ENCODE peak calls at places on chromosome 4, in ten cellular contexts. One of them, this sample, is unnamed.

GRCh38 chr4:164748375-164748774 is 5.6 kb upstream of the SMIM31 start:
- DNase-seq in EL: peak; percentile 3
- DNase-seq in activated CD8-positive, alpha-beta memory T cell treated with anti-CD3 and anti-CD28 coated beads for 4 hours: no peak
- DNase-seq in thyroid gland: no peak
- DNase-seq in T-cell: no peak
- DNase-seq in fibroblast of mammary gland: peak; percentile 42
- DNase-seq in RWPE1: peak; percentile 8
- DNase-seq in stimulated activated CD8-positive, alpha-beta memory T cell treated with anti-CD3 and anti-CD28 coated beads, Interleukin-2, amount 100 ng/mL, for 1 hour: no peak
- DNase-seq in NCI-H1092 treated with DMSO at 0.1 percent for 48 hours: no peak
- DNase-seq in activated T-helper 9 cell treated with anti-CD3 and anti-CD28 coated beads, Interleukin-2, amount 50 U/mL, for 16 hours: no peak
- DNase-seq in this sample: peak; percentile 39

GRCh38 chr4:14581741-14582140 is 420.5 kb upstream of the CPEB2 start:
- DNase-seq in thyroid gland: no peak
- DNase-seq in activated T-helper 9 cell treated with anti-CD3 and anti-CD28 coated beads, Interleukin-2, amount 50 U/mL, for 16 hours: no peak
- DNase-seq in T-cell: no peak
- DNase-seq in EL: no peak
- DNase-seq in RWPE1: no peak
- DNase-seq in stimulated activated CD8-positive, alpha-beta memory T cell treated with anti-CD3 and anti-CD28 coated beads, Interleukin-2, amount 100 ng/mL, for 1 hour: no peak
- DNase-seq in activated CD8-positive, alpha-beta memory T cell treated with anti-CD3 and anti-CD28 coated beads for 4 hours: no peak
- DNase-seq in NCI-H1092 treated with DMSO at 0.1 percent for 48 hours: no peak
- DNase-seq in fibroblast of mammary gland: no peak
- DNase-seq in this sample: no peak

GRCh38 chr4:107258359-107258758 is 222.2 kb upstream of the DKK2 start:
- DNase-seq in stimulated activated CD8-positive, alpha-beta memory T cell treated with anti-CD3 and anti-CD28 coated beads, Interleukin-2, amount 100 ng/mL, for 1 hour: no peak
- DNase-seq in activated CD8-positive, alpha-beta memory T cell treated with anti-CD3 and anti-CD28 coated beads for 4 hours: no peak
- DNase-seq in T-cell: no peak
- DNase-seq in EL: peak; percentile 78
- DNase-seq in activated T-helper 9 cell treated with anti-CD3 and anti-CD28 coated beads, Interleukin-2, amount 50 U/mL, for 16 hours: no peak
- DNase-seq in NCI-H1092 treated with DMSO at 0.1 percent for 48 hours: no peak
- DNase-seq in fibroblast of mammary gland: peak; percentile 74
- DNase-seq in thyroid gland: no peak
- DNase-seq in RWPE1: peak; percentile 20
- DNase-seq in this sample: peak; percentile 36

GRCh38 chr4:26039950-26040349 is 125.9 kb downstream of the SMIM20 start:
- DNase-seq in stimulated activated CD8-positive, alpha-beta memory T cell treated with anti-CD3 and anti-CD28 coated beads, Interleukin-2, amount 100 ng/mL, for 1 hour: no peak
- DNase-seq in EL: no peak
- DNase-seq in T-cell: no peak
- DNase-seq in thyroid gland: no peak
- DNase-seq in activated CD8-positive, alpha-beta memory T cell treated with anti-CD3 and anti-CD28 coated beads for 4 hours: no peak
- DNase-seq in RWPE1: no peak
- DNase-seq in activated T-helper 9 cell treated with anti-CD3 and anti-CD28 coated beads, Interleukin-2, amount 50 U/mL, for 16 hours: no peak
- DNase-seq in fibroblast of mammary gland: no peak
- DNase-seq in NCI-H1092 treated with DMSO at 0.1 percent for 48 hours: no peak
- DNase-seq in this sample: no peak

GRCh38 chr4:124181045-124181444 is 531.5 kb downstream of the ANKRD50 start:
- DNase-seq in stimulated activated CD8-positive, alpha-beta memory T cell treated with anti-CD3 and anti-CD28 coated beads, Interleukin-2, amount 100 ng/mL, for 1 hour: no peak
- DNase-seq in NCI-H1092 treated with DMSO at 0.1 percent for 48 hours: no peak
- DNase-seq in thyroid gland: no peak
- DNase-seq in activated T-helper 9 cell treated with anti-CD3 and anti-CD28 coated beads, Interleukin-2, amount 50 U/mL, for 16 hours: no peak
- DNase-seq in T-cell: no peak
- DNase-seq in activated CD8-positive, alpha-beta memory T cell treated with anti-CD3 and anti-CD28 coated beads for 4 hours: no peak
- DNase-seq in RWPE1: no peak
- DNase-seq in fibroblast of mammary gland: peak; percentile 26
- DNase-seq in EL: no peak
- DNase-seq in this sample: no peak

GRCh38 chr4:139857021-139857420 is 191.4 kb downstream of the MGST2 start:
- DNase-seq in thyroid gland: no peak
- DNase-seq in fibroblast of mammary gland: no peak
- DNase-seq in activated CD8-positive, alpha-beta memory T cell treated with anti-CD3 and anti-CD28 coated beads for 4 hours: no peak
- DNase-seq in RWPE1: no peak
- DNase-seq in activated T-helper 9 cell treated with anti-CD3 and anti-CD28 coated beads, Interleukin-2, amount 50 U/mL, for 16 hours: no peak
- DNase-seq in NCI-H1092 treated with DMSO at 0.1 percent for 48 hours: peak; percentile 79
- DNase-seq in T-cell: no peak
- DNase-seq in stimulated activated CD8-positive, alpha-beta memory T cell treated with anti-CD3 and anti-CD28 coated beads, Interleukin-2, amount 100 ng/mL, for 1 hour: no peak
- DNase-seq in EL: no peak
- DNase-seq in this sample: no peak

GRCh38 chr4:150160473-150160872 is 82.2 kb downstream of the DCLK2 start:
- DNase-seq in fibroblast of mammary gland: peak; percentile 22
- DNase-seq in thyroid gland: no peak
- DNase-seq in activated CD8-positive, alpha-beta memory T cell treated with anti-CD3 and anti-CD28 coated beads for 4 hours: no peak
- DNase-seq in NCI-H1092 treated with DMSO at 0.1 percent for 48 hours: no peak
- DNase-seq in stimulated activated CD8-positive, alpha-beta memory T cell treated with anti-CD3 and anti-CD28 coated beads, Interleukin-2, amount 100 ng/mL, for 1 hour: no peak
- DNase-seq in EL: no peak
- DNase-seq in T-cell: no peak
- DNase-seq in RWPE1: no peak
- DNase-seq in activated T-helper 9 cell treated with anti-CD3 and anti-CD28 coated beads, Interleukin-2, amount 50 U/mL, for 16 hours: no peak
- DNase-seq in this sample: no peak

GRCh38 chr4:158282252-158282651 is 72.0 kb downstream of the TMEM144 start:
- DNase-seq in activated T-helper 9 cell treated with anti-CD3 and anti-CD28 coated beads, Interleukin-2, amount 50 U/mL, for 16 hours: no peak
- DNase-seq in thyroid gland: no peak
- DNase-seq in T-cell: no peak
- DNase-seq in RWPE1: peak; percentile 47
- DNase-seq in stimulated activated CD8-positive, alpha-beta memory T cell treated with anti-CD3 and anti-CD28 coated beads, Interleukin-2, amount 100 ng/mL, for 1 hour: no peak
- DNase-seq in activated CD8-positive, alpha-beta memory T cell treated with anti-CD3 and anti-CD28 coated beads for 4 hours: no peak
- DNase-seq in EL: peak; percentile 20
- DNase-seq in NCI-H1092 treated with DMSO at 0.1 percent for 48 hours: no peak
- DNase-seq in fibroblast of mammary gland: peak; percentile 43
- DNase-seq in this sample: peak; percentile 40

GRCh38 chr4:34422472-34422871 is 1821.8 kb downstream of the ARAP2 start:
- DNase-seq in NCI-H1092 treated with DMSO at 0.1 percent for 48 hours: peak; percentile 7
- DNase-seq in thyroid gland: no peak
- DNase-seq in fibroblast of mammary gland: peak; percentile 46
- DNase-seq in activated T-helper 9 cell treated with anti-CD3 and anti-CD28 coated beads, Interleukin-2, amount 50 U/mL, for 16 hours: no peak
- DNase-seq in T-cell: no peak
- DNase-seq in stimulated activated CD8-positive, alpha-beta memory T cell treated with anti-CD3 and anti-CD28 coated beads, Interleukin-2, amount 100 ng/mL, for 1 hour: no peak
- DNase-seq in EL: peak; percentile 18
- DNase-seq in RWPE1: no peak
- DNase-seq in activated CD8-positive, alpha-beta memory T cell treated with anti-CD3 and anti-CD28 coated beads for 4 hours: no peak
- DNase-seq in this sample: peak; percentile 3

GRCh38 chr4:2842667-2843022 is 999 bp upstream of the ADD1 start:
- DNase-seq in RWPE1: no peak
- DNase-seq in NCI-H1092 treated with DMSO at 0.1 percent for 48 hours: no peak
- DNase-seq in stimulated activated CD8-positive, alpha-beta memory T cell treated with anti-CD3 and anti-CD28 coated beads, Interleukin-2, amount 100 ng/mL, for 1 hour: no peak
- DNase-seq in thyroid gland: no peak
- DNase-seq in T-cell: no peak
- DNase-seq in EL: no peak
- DNase-seq in activated T-helper 9 cell treated with anti-CD3 and anti-CD28 coated beads, Interleukin-2, amount 50 U/mL, for 16 hours: no peak
- DNase-seq in activated CD8-positive, alpha-beta memory T cell treated with anti-CD3 and anti-CD28 coated beads for 4 hours: no peak
- DNase-seq in fibroblast of mammary gland: no peak
- DNase-seq in this sample: no peak